ENCODE peak calls at places on chromosomes 7 and 10, in eight cellular contexts. O is GM12891, P is endothelial cell of umbilical vein, B is stomach, D is Peyer's patch, A is IMR-90, E is uterus, H is H54. G is an unnamed sample.

GRCh38 chr10:110704906-110705476 is 60.9 kb downstream of the RBM20 start:
- DNase-seq in O (no peak), P (no peak), B (no peak), D (no peak), A (peak; percentile 37), E (no peak), H (no peak), G (no peak)

GRCh38 chr10:128180843-128181242 is 54.6 kb upstream of the MKI67 start:
- DNase-seq in O (no peak), P (no peak), B (no peak), D (no peak), A (no peak), E (no peak), H (no peak), G (no peak)

GRCh38 chr7:2719007-2719406 is 31.0 kb downstream of the AMZ1 start:
- DNase-seq in O (no peak), P (no peak), B (no peak), D (peak; percentile 65), A (no peak), E (no peak), H (peak; percentile 85), G (peak; percentile 67)

GRCh38 chr10:43905502-43906236 is 257.0 kb upstream of the ZNF32 start:
- DNase-seq in O (no peak), P (peak; percentile 11), B (no peak), D (no peak), A (peak; percentile 68), E (peak; percentile 33), H (no peak), G (no peak)

GRCh38 chr10:1251769-1252168 is 195.6 kb downstream of the WDR37 start:
- DNase-seq in O (no peak), P (no peak), B (no peak), D (no peak), A (no peak), E (no peak), H (no peak), G (no peak)

GRCh38 chr7:101858437-101859385 is 41.3 kb downstream of the CUX1 start:
- DNase-seq in O (no peak), P (no peak), B (no peak), D (no peak), A (no peak), E (no peak), H (no peak), G (no peak)

GRCh38 chr7:158083526-158084310 is 503.9 kb downstream of the PTPRN2 start:
- DNase-seq in O (no peak), P (no peak), B (peak; percentile 15), D (no peak), A (no peak), E (no peak), H (no peak), G (no peak)

GRCh38 chr10:94762393-94762792 is at the start of gene CYP2C19:
- DNase-seq in O (no peak), P (no peak), B (no peak), D (no peak), A (no peak), E (no peak), H (no peak), G (no peak)

GRCh38 chr7:994592-995308 is 11.8 kb downstream of the CYP2W1 start:
- DNase-seq in O (no peak), P (no peak), B (no peak), D (no peak), A (no peak), E (no peak), H (no peak), G (no peak)

GRCh38 chr10:67665491-67665890 is 30.5 kb downstream of the CTNNA3 start:
- DNase-seq in O (no peak), P (no peak), B (no peak), D (no peak), A (no peak), E (no peak), H (no peak), G (no peak)

GRCh38 chr7:17274551-17275245 is 23.8 kb upstream of the AHR start:
- DNase-seq in O (no peak), P (peak; percentile 79), B (no peak), D (no peak), A (peak; percentile 48), E (no peak), H (no peak), G (no peak)

GRCh38 chr7:99383791-99384370 is 9.4 kb downstream of the ARPC1B start:
- DNase-seq in O (no peak), P (no peak), B (no peak), D (no peak), A (no peak), E (no peak), H (no peak), G (no peak)

GRCh38 chr10:102779680-102780079 is 35.9 kb downstream of the WBP1L start:
- DNase-seq in O (no peak), P (no peak), B (no peak), D (no peak), A (no peak), E (no peak), H (no peak), G (no peak)

GRCh38 chr10:59709472-59710125 is at the start of gene SLC16A9:
- DNase-seq in O (peak; percentile 71), P (peak; percentile 18), B (peak; percentile 44), D (no peak), A (peak; percentile 11), E (peak; percentile 77), H (peak; percentile 82), G (peak; percentile 60)

GRCh38 chr10:61465807-61466425 is 12.7 kb upstream of the TMEM26 start:
- DNase-seq in O (no peak), P (no peak), B (no peak), D (no peak), A (peak; percentile 34), E (no peak), H (no peak), G (no peak)

DNA sequence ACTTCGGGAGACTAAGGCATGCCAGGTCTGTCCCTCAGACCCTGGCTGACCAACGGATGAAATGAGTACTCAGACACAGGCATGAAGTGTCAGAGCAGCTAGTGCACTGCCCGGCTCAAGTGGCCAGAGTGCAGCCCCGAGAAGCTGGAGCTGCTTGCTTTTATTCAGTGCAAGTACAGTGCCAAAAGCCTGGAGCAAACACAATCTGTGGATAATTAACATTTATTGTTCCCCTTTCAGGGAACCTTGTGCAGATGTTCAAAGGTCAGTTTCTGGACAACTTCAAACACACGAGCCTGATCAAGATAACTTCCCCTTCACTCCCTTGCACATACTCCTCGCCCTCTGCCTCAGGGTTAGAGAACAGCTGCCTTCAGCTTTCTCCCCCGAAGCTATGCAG is 7.9 kb upstream of the ATE1 start:
- DNase-seq in O (no peak), P (no peak), B (peak; percentile 42), D (no peak), A (no peak), E (no peak), H (no peak), G (no peak)
- TF ChIP-seq POLR2A in O (no peak), P (no peak), B (no peak), D (peak; percentile 61), A (no peak), E (no peak), H (no peak), G (no peak)

GRCh38 chr7:47991741-47992311 is 12.4 kb upstream of the HUS1 start:
- DNase-seq in O (peak; percentile 75), P (peak; percentile 64), B (peak; percentile 77), D (peak; percentile 94), A (peak; percentile 51), E (peak; percentile 80), H (peak; percentile 81), G (peak; percentile 88)
- TF ChIP-seq POLR2A in O (no peak), P (no peak), B (no peak), D (no peak), A (no peak), E (no peak), H (peak; percentile 63), G (peak; percentile 38)

GRCh38 chr10:79284158-79284871 is 63.0 kb upstream of the PPIF start:
- DNase-seq in O (no peak), P (no peak), B (no peak), D (no peak), A (no peak), E (no peak), H (no peak), G (no peak)

GRCh38 chr10:79287973-79288715 is 59.1 kb upstream of the PPIF start:
- DNase-seq in O (no peak), P (no peak), B (no peak), D (no peak), A (no peak), E (no peak), H (no peak), G (no peak)

GRCh38 chr10:79285315-79286185 is 61.7 kb upstream of the PPIF start:
- DNase-seq in O (peak; percentile 63), P (no peak), B (no peak), D (peak; percentile 47), A (no peak), E (no peak), H (no peak), G (no peak)

GRCh38 chr10:79289801-79290200 is 57.5 kb upstream of the PPIF start:
- DNase-seq in O (no peak), P (no peak), B (peak; percentile 56), D (no peak), A (no peak), E (no peak), H (no peak), G (no peak)

GRCh38 chr10:79286318-79286951 is 60.8 kb upstream of the PPIF start:
- DNase-seq in O (peak; percentile 93), P (peak; percentile 76), B (peak; percentile 79), D (peak; percentile 93), A (peak; percentile 29), E (no peak), H (no peak), G (peak; percentile 36)
- TF ChIP-seq POLR2A in O (peak; percentile 90), P (no peak), B (no peak), D (no peak), A (no peak), E (no peak), H (no peak), G (no peak)

GRCh38 chr10:72309290-72310240 is 35.8 kb downstream of the DDIT4 start:
- DNase-seq in O (no peak), P (no peak), B (peak; percentile 51), D (no peak), A (peak; percentile 38), E (no peak), H (no peak), G (peak; percentile 68)
- TF ChIP-seq POLR2A in O (no peak), P (no peak), B (no peak), D (no peak), A (no peak), E (no peak), H (no peak), G (peak; percentile 56)